ENCODE peak calls at places on chromosomes 11 and 22, in four cellular contexts. One of them, this sample, is unnamed. For H3K4me1, the result is how much of the 10 kb centered on the place peaks cover.

GRCh38 chr11:22780914-22781593 is 48.5 kb downstream of the SVIP start:
- DNase-seq in HepG2: no peak
- DNase-seq in K562: no peak
- DNase-seq in H1: no peak
- DNase-seq in this sample: no peak

GRCh38 chr11:46612326-46612725 is 4.7 kb downstream of the HARBI1 start:
- DNase-seq in HepG2: no peak
- DNase-seq in K562: no peak
- DNase-seq in H1: no peak
- DNase-seq in this sample: no peak

GRCh38 chr11:124798991-124799383 is 1.2 kb downstream of the MSANTD2 start:
- DNase-seq in HepG2: no peak
- DNase-seq in K562: peak
- DNase-seq in H1: no peak
- DNase-seq in this sample: no peak

GRCh38 chr11:69053546-69054396 is 5.0 kb downstream of the TPCN2 start:
- DNase-seq in HepG2: no peak
- DNase-seq in K562: no peak
- DNase-seq in H1: no peak
- DNase-seq in this sample: no peak

GRCh38 chr22:31695423-31695822 is 33.4 kb upstream of the PISD start:
- DNase-seq in HepG2: no peak
- DNase-seq in K562: no peak
- DNase-seq in H1: no peak
- DNase-seq in this sample: no peak

GRCh38 chr11:43138621-43139140 is 173.1 kb upstream of the API5 start:
- DNase-seq in HepG2: no peak
- DNase-seq in K562: no peak
- DNase-seq in H1: no peak
- DNase-seq in this sample: no peak

GRCh38 chr11:394858-395655 is 1.0 kb downstream of the PKP3 start:
- DNase-seq in HepG2: no peak
- DNase-seq in K562: peak
- DNase-seq in H1: no peak
- DNase-seq in this sample: no peak

GRCh38 chr11:28346721-28347120 is 238.5 kb downstream of the METTL15 start:
- DNase-seq in HepG2: no peak
- DNase-seq in K562: no peak
- DNase-seq in H1: no peak
- DNase-seq in this sample: no peak

GRCh38 chr11:13772223-13773046 is 104.0 kb downstream of the FAR1 start:
- DNase-seq in HepG2: peak
- DNase-seq in K562: peak
- DNase-seq in H1: peak
- DNase-seq in this sample: peak

GRCh38 chr11:898160-898517 is 12.5 kb downstream of the CHID1 start:
- DNase-seq in HepG2: peak
- DNase-seq in K562: peak
- DNase-seq in H1: no peak
- DNase-seq in this sample: no peak

GRCh38 chr11:101880208-101880607 is 34.6 kb upstream of the CEP126 start:
- DNase-seq in HepG2: peak
- DNase-seq in K562: peak
- DNase-seq in H1: no peak
- DNase-seq in this sample: no peak

GRCh38 chr11:18321622-18321990 is 334 bp downstream of the HPS5 start:
- DNase-seq in HepG2: no peak
- DNase-seq in K562: no peak
- DNase-seq in H1: no peak
- DNase-seq in this sample: no peak

GRCh38 chr22:32979606-32980005 is 78.6 kb downstream of the SYN3 start:
- DNase-seq in HepG2: peak
- DNase-seq in K562: no peak
- DNase-seq in H1: no peak
- DNase-seq in this sample: no peak

GRCh38 chr22:44172370-44173108 is 8.2 kb upstream of the PARVG start:
- DNase-seq in HepG2: no peak
- DNase-seq in K562: peak
- DNase-seq in H1: no peak
- DNase-seq in this sample: no peak

GRCh38 chr11:123559418-123559817 is 95.0 kb downstream of the SCN3B start:
- DNase-seq in HepG2: no peak
- DNase-seq in K562: no peak
- DNase-seq in H1: no peak
- DNase-seq in this sample: no peak

GRCh38 chr11:73310661-73311393 is 2.8 kb downstream of the ARHGEF17 start:
- DNase-seq in HepG2: no peak
- DNase-seq in K562: no peak
- DNase-seq in H1: no peak
- DNase-seq in this sample: no peak

GRCh38 chr11:16359369-16359768 is 3.0 kb upstream of the SOX6 start:
- DNase-seq in HepG2: no peak
- DNase-seq in K562: peak
- DNase-seq in H1: no peak
- DNase-seq in this sample: no peak

GRCh38 chr11:5541427-5541826 is 6.9 kb downstream of the OR52H1 start:
- DNase-seq in HepG2: no peak
- DNase-seq in K562: no peak
- DNase-seq in H1: no peak
- DNase-seq in this sample: no peak

GRCh38 chr11:61495801-61496601 is 12.5 kb upstream of the LRRC10B start:
- DNase-seq in HepG2: no peak
- DNase-seq in K562: no peak
- DNase-seq in H1: no peak
- DNase-seq in this sample: no peak

GRCh38 chr22:22552630-22553029 is 6.4 kb downstream of the PRAME start:
- DNase-seq in HepG2: peak
- DNase-seq in K562: peak
- DNase-seq in H1: no peak
- DNase-seq in this sample: no peak

GRCh38 chr11:46438211-46438610 is 46.6 kb upstream of the CHRM4 start:
- DNase-seq in HepG2: no peak
- DNase-seq in K562: no peak
- DNase-seq in H1: no peak
- DNase-seq in this sample: no peak

GRCh38 chr11:7020183-7020917 is at the start of the genes NLRP14 and ZNF214:
- DNase-seq in HepG2: peak
- DNase-seq in K562: peak
- DNase-seq in H1: peak
- DNase-seq in this sample: no peak

GRCh38 chr11:99739464-99740089 is 718.8 kb downstream of the CNTN5 start:
- DNase-seq in HepG2: peak
- DNase-seq in K562: peak
- DNase-seq in H1: no peak
- DNase-seq in this sample: no peak

GRCh38 chr11:126543691-126544090 is 188.2 kb downstream of the ST3GAL4 start:
- DNase-seq in HepG2: no peak
- DNase-seq in K562: no peak
- DNase-seq in H1: no peak
- DNase-seq in this sample: no peak

GRCh38 chr11:33778682-33779081 is 4.4 kb upstream of the FBXO3 start:
- DNase-seq in HepG2: no peak
- DNase-seq in K562: no peak
- DNase-seq in H1: no peak
- DNase-seq in this sample: no peak

GRCh38 chr11:118216621-118217526 is 7.9 kb downstream of the JAML start:
- DNase-seq in HepG2: no peak
- DNase-seq in K562: no peak
- DNase-seq in H1: no peak
- DNase-seq in this sample: no peak
- H3K4me1 ChIP-seq in HepG2: half or more
- H3K4me1 ChIP-seq in K562: under half
- H3K4me1 ChIP-seq in H1: under half
- H3K4me1 ChIP-seq in this sample: under half

DNA sequence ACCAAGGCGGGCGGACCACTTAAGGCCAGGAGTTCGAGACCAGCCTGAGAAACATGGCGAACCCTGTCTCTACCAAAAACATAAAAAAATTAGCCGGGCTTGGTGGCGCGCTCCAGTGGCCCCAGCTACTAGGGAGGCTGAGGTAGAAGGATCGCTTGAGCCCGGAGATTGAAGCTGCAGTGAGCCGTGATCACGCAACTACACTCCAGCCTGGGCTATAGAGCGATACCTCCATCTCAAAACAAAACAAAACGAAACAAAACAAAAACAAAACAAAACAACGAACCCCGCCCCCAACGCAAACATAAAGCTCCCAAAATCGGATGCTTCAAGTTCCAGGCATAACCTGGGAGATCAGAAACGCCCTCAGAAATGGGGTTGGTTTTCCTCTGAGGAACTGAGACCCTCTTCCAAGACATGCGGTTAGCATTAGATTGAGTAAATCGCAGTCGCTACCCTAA is 564 bp downstream of the LRRC51 start:
- DNase-seq in HepG2: no peak
- DNase-seq in K562: no peak
- DNase-seq in H1: no peak
- DNase-seq in this sample: no peak
- TF ChIP-seq GABPA in HepG2: no peak
- TF ChIP-seq GABPA in K562: no peak
- TF ChIP-seq GABPA in H1: no peak
- TF ChIP-seq GABPA in this sample: no peak

GRCh38 chr11:115222218-115222862 is 281.9 kb downstream of the CADM1 start:
- DNase-seq in HepG2: peak
- DNase-seq in K562: peak
- DNase-seq in H1: no peak
- DNase-seq in this sample: peak
- TF ChIP-seq HDAC6 in HepG2: no peak
- TF ChIP-seq HDAC6 in K562: no peak
- TF ChIP-seq HDAC6 in H1: no peak
- TF ChIP-seq HDAC6 in this sample: no peak

GRCh38 chr11:64553554-64554201 is 37.3 kb upstream of the SLC22A12 start:
- DNase-seq in HepG2: peak
- DNase-seq in K562: peak
- DNase-seq in H1: peak
- DNase-seq in this sample: no peak
- H3K4me1 ChIP-seq in HepG2: under half
- H3K4me1 ChIP-seq in K562: under half
- H3K4me1 ChIP-seq in H1: under half
- H3K4me1 ChIP-seq in this sample: under half

GRCh38 chr11:12210200-12210599 is 99.8 kb downstream of the MICAL2 start:
- DNase-seq in HepG2: no peak
- DNase-seq in K562: no peak
- DNase-seq in H1: no peak
- DNase-seq in this sample: no peak

GRCh38 chr11:12212181-12212820 is 101.9 kb downstream of the MICAL2 start:
- DNase-seq in HepG2: no peak
- DNase-seq in K562: no peak
- DNase-seq in H1: no peak
- DNase-seq in this sample: no peak

GRCh38 chr11:12209096-12209495 is 98.7 kb downstream of the MICAL2 start:
- DNase-seq in HepG2: no peak
- DNase-seq in K562: no peak
- DNase-seq in H1: no peak
- DNase-seq in this sample: no peak

GRCh38 chr11:12212821-12213185 is 102.4 kb downstream of the MICAL2 start:
- DNase-seq in HepG2: no peak
- DNase-seq in K562: no peak
- DNase-seq in H1: no peak
- DNase-seq in this sample: no peak

DNA sequence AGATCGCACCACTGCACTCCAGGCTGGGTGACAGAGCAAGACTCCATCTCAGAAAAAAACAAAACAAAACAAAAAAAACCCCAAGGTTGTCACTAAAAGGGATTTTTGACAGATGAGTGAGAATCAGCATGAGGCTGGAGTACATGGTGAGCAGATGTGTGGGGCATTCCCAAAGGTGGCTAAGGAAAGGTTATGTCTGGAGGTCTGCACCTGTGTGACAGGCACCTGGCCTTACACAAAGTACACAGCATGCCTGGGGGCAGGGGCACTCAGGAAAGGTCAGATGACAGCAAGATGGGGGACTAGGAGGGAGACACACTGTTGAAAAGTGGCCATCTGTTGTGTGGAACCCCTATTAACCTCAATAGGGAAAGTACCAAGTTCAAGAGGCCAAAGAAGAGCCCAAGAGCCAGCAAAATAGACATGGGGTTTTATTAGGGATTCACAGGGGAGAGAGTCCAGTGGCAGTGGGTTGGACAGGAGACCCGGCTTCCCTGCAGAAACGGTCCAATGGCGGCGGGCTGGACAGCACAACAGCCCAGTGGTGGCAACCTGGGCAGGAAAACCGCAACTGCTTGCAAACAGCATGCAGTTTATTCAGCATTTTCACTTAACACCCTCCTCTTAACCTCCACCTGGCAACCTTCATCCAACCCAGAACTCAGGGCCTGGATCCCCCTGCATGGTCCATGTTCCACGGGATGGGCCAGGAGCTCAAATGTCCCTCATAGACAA is 101.1 kb downstream of the MICAL2 start:
- DNase-seq in HepG2: no peak
- DNase-seq in K562: no peak
- DNase-seq in H1: no peak
- DNase-seq in this sample: no peak
- TF ChIP-seq GABPA in HepG2: no peak
- TF ChIP-seq GABPA in K562: no peak
- TF ChIP-seq GABPA in H1: no peak
- TF ChIP-seq GABPA in this sample: no peak

GRCh38 chr11:19953909-19954308 is 206.4 kb downstream of the DBX1 start:
- DNase-seq in HepG2: peak
- DNase-seq in K562: peak
- DNase-seq in H1: no peak
- DNase-seq in this sample: no peak
- TF ChIP-seq HDAC6 in HepG2: no peak
- TF ChIP-seq HDAC6 in K562: no peak
- TF ChIP-seq HDAC6 in H1: no peak
- TF ChIP-seq HDAC6 in this sample: no peak

DNA sequence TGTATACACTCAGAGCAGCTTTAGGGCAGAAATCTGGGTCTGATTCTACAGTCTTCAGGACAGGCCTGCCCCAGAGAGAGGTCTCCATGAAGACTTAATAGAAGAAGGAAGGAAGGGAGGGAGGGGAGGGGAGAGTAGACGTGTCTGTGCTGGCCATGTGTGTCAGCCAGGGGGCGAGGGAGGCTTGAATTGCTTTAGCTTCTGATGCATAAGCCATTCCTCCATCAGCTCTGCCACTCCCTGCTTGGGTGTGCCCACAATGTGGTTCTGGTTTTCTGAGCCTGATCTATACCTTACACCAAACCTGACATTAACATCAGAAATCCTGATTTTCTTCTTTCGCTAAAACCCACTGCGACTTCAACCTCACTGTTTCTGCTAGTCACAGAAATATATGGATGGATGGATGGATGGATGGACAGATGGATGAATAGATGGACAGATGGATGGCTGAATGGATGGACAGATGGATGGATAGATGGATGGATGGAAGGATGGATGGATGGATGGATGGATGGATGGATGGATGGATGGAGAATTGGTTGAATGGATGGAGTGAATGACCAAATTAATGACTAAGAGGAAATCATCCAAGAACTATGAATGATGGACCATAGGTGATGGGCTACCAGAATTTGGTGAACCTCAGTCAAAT is 56.5 kb upstream of the PRDM11 start:
- DNase-seq in HepG2: no peak
- DNase-seq in K562: no peak
- DNase-seq in H1: no peak
- DNase-seq in this sample: no peak
- H3K4me1 ChIP-seq in HepG2: under half
- H3K4me1 ChIP-seq in K562: under half
- H3K4me1 ChIP-seq in H1: under half
- H3K4me1 ChIP-seq in this sample: under half

GRCh38 chr22:19764636-19765476 is 4.3 kb downstream of the TBX1 start:
- DNase-seq in HepG2: no peak
- DNase-seq in K562: no peak
- DNase-seq in H1: no peak
- DNase-seq in this sample: no peak
- TF ChIP-seq GABPA in HepG2: no peak
- TF ChIP-seq GABPA in K562: no peak
- TF ChIP-seq GABPA in H1: no peak
- TF ChIP-seq GABPA in this sample: no peak

This sample was measured in GM12878.